ENCODE peak calls at places on chromosomes 1 and 21, in seven cellular contexts. One of them, this sample, is unnamed.

GRCh38 chr1:185960377-185961151 is 226.4 kb downstream of the HMCN1 start:
- DNase-seq in RPMI7951: peak; percentile 78
- DNase-seq in activated T-cell treated with anti-CD3 and anti-CD28 coated beads for 1 hour: no peak
- DNase-seq in HT1080: no peak
- DNase-seq in CD4-positive, CD25-positive, alpha-beta regulatory T cell: no peak
- DNase-seq in anterior cingulate cortex: no peak
- DNase-seq in NCI-H226: no peak
- DNase-seq in this sample: no peak

GRCh38 chr1:211326528-211327340 is at the start of gene TRAF5:
- DNase-seq in anterior cingulate cortex: no peak
- DNase-seq in CD4-positive, CD25-positive, alpha-beta regulatory T cell: peak; percentile 41
- DNase-seq in activated T-cell treated with anti-CD3 and anti-CD28 coated beads for 1 hour: no peak
- DNase-seq in RPMI7951: peak; percentile 51
- DNase-seq in NCI-H226: no peak
- DNase-seq in HT1080: peak; percentile 38
- DNase-seq in this sample: peak; percentile 78

GRCh38 chr1:93979718-93980319 is 70.6 kb upstream of the GCLM start:
- DNase-seq in anterior cingulate cortex: no peak
- DNase-seq in HT1080: no peak
- DNase-seq in NCI-H226: no peak
- DNase-seq in activated T-cell treated with anti-CD3 and anti-CD28 coated beads for 1 hour: no peak
- DNase-seq in CD4-positive, CD25-positive, alpha-beta regulatory T cell: no peak
- DNase-seq in RPMI7951: peak; percentile 51
- DNase-seq in this sample: no peak

GRCh38 chr1:94806451-94806861 is 13.7 kb upstream of the SLC44A3 start:
- DNase-seq in RPMI7951: peak; percentile 73
- DNase-seq in activated T-cell treated with anti-CD3 and anti-CD28 coated beads for 1 hour: no peak
- DNase-seq in anterior cingulate cortex: no peak
- DNase-seq in HT1080: peak; percentile 31
- DNase-seq in NCI-H226: no peak
- DNase-seq in CD4-positive, CD25-positive, alpha-beta regulatory T cell: no peak
- DNase-seq in this sample: no peak

GRCh38 chr1:234921266-234922062 is 207.2 kb downstream of the TOMM20 start:
- DNase-seq in activated T-cell treated with anti-CD3 and anti-CD28 coated beads for 1 hour: no peak
- DNase-seq in HT1080: no peak
- DNase-seq in anterior cingulate cortex: no peak
- DNase-seq in NCI-H226: no peak
- DNase-seq in CD4-positive, CD25-positive, alpha-beta regulatory T cell: no peak
- DNase-seq in RPMI7951: no peak
- DNase-seq in this sample: no peak

GRCh38 chr1:203475012-203475981 is at the start of gene PRELP:
- DNase-seq in anterior cingulate cortex: no peak
- DNase-seq in NCI-H226: no peak
- DNase-seq in HT1080: no peak
- DNase-seq in activated T-cell treated with anti-CD3 and anti-CD28 coated beads for 1 hour: no peak
- DNase-seq in RPMI7951: peak; percentile 28
- DNase-seq in CD4-positive, CD25-positive, alpha-beta regulatory T cell: no peak
- DNase-seq in this sample: no peak

GRCh38 chr1:92820024-92820423 is 11.8 kb upstream of the RPL5 start:
- DNase-seq in anterior cingulate cortex: no peak
- DNase-seq in activated T-cell treated with anti-CD3 and anti-CD28 coated beads for 1 hour: no peak
- DNase-seq in RPMI7951: peak; percentile 25
- DNase-seq in HT1080: no peak
- DNase-seq in NCI-H226: peak; percentile 40
- DNase-seq in CD4-positive, CD25-positive, alpha-beta regulatory T cell: no peak
- DNase-seq in this sample: no peak

GRCh38 chr1:31828341-31828740 is 12.5 kb upstream of the SPOCD1 start:
- DNase-seq in NCI-H226: no peak
- DNase-seq in activated T-cell treated with anti-CD3 and anti-CD28 coated beads for 1 hour: no peak
- DNase-seq in anterior cingulate cortex: no peak
- DNase-seq in RPMI7951: no peak
- DNase-seq in CD4-positive, CD25-positive, alpha-beta regulatory T cell: no peak
- DNase-seq in HT1080: no peak
- DNase-seq in this sample: no peak

GRCh38 chr1:100785399-100786082 is 66.0 kb downstream of the VCAM1 start:
- DNase-seq in anterior cingulate cortex: no peak
- DNase-seq in RPMI7951: peak; percentile 92
- DNase-seq in activated T-cell treated with anti-CD3 and anti-CD28 coated beads for 1 hour: no peak
- DNase-seq in NCI-H226: peak; percentile 94
- DNase-seq in CD4-positive, CD25-positive, alpha-beta regulatory T cell: no peak
- DNase-seq in HT1080: peak; percentile 82
- DNase-seq in this sample: no peak

GRCh38 chr1:228215663-228216116 is 7.8 kb downstream of the OBSCN start:
- DNase-seq in RPMI7951: no peak
- DNase-seq in anterior cingulate cortex: no peak
- DNase-seq in NCI-H226: no peak
- DNase-seq in HT1080: no peak
- DNase-seq in CD4-positive, CD25-positive, alpha-beta regulatory T cell: no peak
- DNase-seq in activated T-cell treated with anti-CD3 and anti-CD28 coated beads for 1 hour: no peak
- DNase-seq in this sample: no peak

GRCh38 chr21:42684109-42684916 is 30.9 kb downstream of the PDE9A start:
- DNase-seq in anterior cingulate cortex: no peak
- DNase-seq in HT1080: no peak
- DNase-seq in NCI-H226: no peak
- DNase-seq in CD4-positive, CD25-positive, alpha-beta regulatory T cell: peak; percentile 54
- DNase-seq in RPMI7951: peak; percentile 69
- DNase-seq in activated T-cell treated with anti-CD3 and anti-CD28 coated beads for 1 hour: peak; percentile 35
- DNase-seq in this sample: no peak

GRCh38 chr1:192311281-192311680 is 5.5 kb upstream of the RGS21 start:
- DNase-seq in HT1080: peak; percentile 26
- DNase-seq in NCI-H226: no peak
- DNase-seq in CD4-positive, CD25-positive, alpha-beta regulatory T cell: no peak
- DNase-seq in activated T-cell treated with anti-CD3 and anti-CD28 coated beads for 1 hour: no peak
- DNase-seq in RPMI7951: no peak
- DNase-seq in anterior cingulate cortex: no peak
- DNase-seq in this sample: no peak

GRCh38 chr1:232123775-232124659 is 497.4 kb downstream of the DISC1 start:
- DNase-seq in NCI-H226: no peak
- DNase-seq in CD4-positive, CD25-positive, alpha-beta regulatory T cell: no peak
- DNase-seq in RPMI7951: no peak
- DNase-seq in anterior cingulate cortex: no peak
- DNase-seq in HT1080: no peak
- DNase-seq in activated T-cell treated with anti-CD3 and anti-CD28 coated beads for 1 hour: no peak
- DNase-seq in this sample: no peak

GRCh38 chr1:181021811-181022434 is 747 bp downstream of the STX6 start:
- DNase-seq in HT1080: peak; percentile 70
- DNase-seq in anterior cingulate cortex: peak; percentile 33
- DNase-seq in CD4-positive, CD25-positive, alpha-beta regulatory T cell: peak; percentile 25
- DNase-seq in RPMI7951: peak; percentile 83
- DNase-seq in NCI-H226: peak; percentile 82
- DNase-seq in activated T-cell treated with anti-CD3 and anti-CD28 coated beads for 1 hour: no peak
- DNase-seq in this sample: peak; percentile 79

GRCh38 chr1:181646723-181647122 is 163.4 kb downstream of the CACNA1E start:
- DNase-seq in CD4-positive, CD25-positive, alpha-beta regulatory T cell: no peak
- DNase-seq in anterior cingulate cortex: no peak
- DNase-seq in activated T-cell treated with anti-CD3 and anti-CD28 coated beads for 1 hour: no peak
- DNase-seq in NCI-H226: no peak
- DNase-seq in HT1080: no peak
- DNase-seq in RPMI7951: no peak
- DNase-seq in this sample: no peak

GRCh38 chr21:15692711-15693110 is 37.1 kb upstream of the USP25 start:
- DNase-seq in HT1080: no peak
- DNase-seq in NCI-H226: no peak
- DNase-seq in RPMI7951: no peak
- DNase-seq in anterior cingulate cortex: no peak
- DNase-seq in activated T-cell treated with anti-CD3 and anti-CD28 coated beads for 1 hour: no peak
- DNase-seq in CD4-positive, CD25-positive, alpha-beta regulatory T cell: no peak
- DNase-seq in this sample: no peak

GRCh38 chr1:8457771-8458409 is 140.0 kb downstream of the SLC45A1 start:
- DNase-seq in RPMI7951: peak; percentile 18
- DNase-seq in NCI-H226: no peak
- DNase-seq in HT1080: no peak
- DNase-seq in CD4-positive, CD25-positive, alpha-beta regulatory T cell: no peak
- DNase-seq in activated T-cell treated with anti-CD3 and anti-CD28 coated beads for 1 hour: no peak
- DNase-seq in anterior cingulate cortex: no peak
- DNase-seq in this sample: no peak

GRCh38 chr21:28421716-28422480 is 570.8 kb downstream of the LTN1 start:
- DNase-seq in NCI-H226: no peak
- DNase-seq in activated T-cell treated with anti-CD3 and anti-CD28 coated beads for 1 hour: no peak
- DNase-seq in RPMI7951: no peak
- DNase-seq in HT1080: no peak
- DNase-seq in anterior cingulate cortex: no peak
- DNase-seq in CD4-positive, CD25-positive, alpha-beta regulatory T cell: no peak
- DNase-seq in this sample: no peak

GRCh38 chr1:94962745-94963265 is 35.9 kb upstream of the CNN3 start:
- DNase-seq in RPMI7951: peak; percentile 31
- DNase-seq in NCI-H226: no peak
- DNase-seq in anterior cingulate cortex: no peak
- DNase-seq in HT1080: no peak
- DNase-seq in CD4-positive, CD25-positive, alpha-beta regulatory T cell: peak; percentile 19
- DNase-seq in activated T-cell treated with anti-CD3 and anti-CD28 coated beads for 1 hour: peak; percentile 14
- DNase-seq in this sample: peak; percentile 48

GRCh38 chr21:34880401-34880800 is 168.7 kb downstream of the RUNX1 start:
- DNase-seq in RPMI7951: no peak
- DNase-seq in NCI-H226: no peak
- DNase-seq in HT1080: no peak
- DNase-seq in CD4-positive, CD25-positive, alpha-beta regulatory T cell: no peak
- DNase-seq in anterior cingulate cortex: no peak
- DNase-seq in activated T-cell treated with anti-CD3 and anti-CD28 coated beads for 1 hour: no peak
- DNase-seq in this sample: no peak

GRCh38 chr1:162605225-162605927 is 26.9 kb upstream of the DDR2 start:
- DNase-seq in NCI-H226: peak; percentile 67
- DNase-seq in activated T-cell treated with anti-CD3 and anti-CD28 coated beads for 1 hour: no peak
- DNase-seq in HT1080: peak; percentile 95
- DNase-seq in anterior cingulate cortex: no peak
- DNase-seq in CD4-positive, CD25-positive, alpha-beta regulatory T cell: no peak
- DNase-seq in RPMI7951: peak; percentile 92
- DNase-seq in this sample: no peak

GRCh38 chr1:201311356-201312011 is 28.2 kb downstream of the PKP1 start:
- DNase-seq in CD4-positive, CD25-positive, alpha-beta regulatory T cell: no peak
- DNase-seq in HT1080: no peak
- DNase-seq in RPMI7951: no peak
- DNase-seq in activated T-cell treated with anti-CD3 and anti-CD28 coated beads for 1 hour: no peak
- DNase-seq in anterior cingulate cortex: no peak
- DNase-seq in NCI-H226: no peak
- DNase-seq in this sample: no peak

GRCh38 chr1:73065585-73065984 is 783.2 kb upstream of the NEGR1 start:
- DNase-seq in HT1080: no peak
- DNase-seq in RPMI7951: no peak
- DNase-seq in CD4-positive, CD25-positive, alpha-beta regulatory T cell: no peak
- DNase-seq in NCI-H226: no peak
- DNase-seq in activated T-cell treated with anti-CD3 and anti-CD28 coated beads for 1 hour: no peak
- DNase-seq in anterior cingulate cortex: no peak
- DNase-seq in this sample: no peak

GRCh38 chr1:214550339-214551051 is 907 bp downstream of the PTPN14 start:
- DNase-seq in activated T-cell treated with anti-CD3 and anti-CD28 coated beads for 1 hour: no peak
- DNase-seq in anterior cingulate cortex: no peak
- DNase-seq in HT1080: no peak
- DNase-seq in RPMI7951: no peak
- DNase-seq in CD4-positive, CD25-positive, alpha-beta regulatory T cell: no peak
- DNase-seq in NCI-H226: no peak
- DNase-seq in this sample: peak; percentile 32

GRCh38 chr1:218660678-218661053 is 315.5 kb downstream of the TGFB2 start:
- DNase-seq in HT1080: peak; percentile 92
- DNase-seq in RPMI7951: peak; percentile 85
- DNase-seq in activated T-cell treated with anti-CD3 and anti-CD28 coated beads for 1 hour: no peak
- DNase-seq in NCI-H226: peak; percentile 28
- DNase-seq in anterior cingulate cortex: no peak
- DNase-seq in CD4-positive, CD25-positive, alpha-beta regulatory T cell: no peak
- DNase-seq in this sample: no peak

GRCh38 chr1:210624722-210625121 is 296.0 kb downstream of the HHAT start:
- DNase-seq in NCI-H226: no peak
- DNase-seq in activated T-cell treated with anti-CD3 and anti-CD28 coated beads for 1 hour: no peak
- DNase-seq in CD4-positive, CD25-positive, alpha-beta regulatory T cell: no peak
- DNase-seq in RPMI7951: no peak
- DNase-seq in HT1080: no peak
- DNase-seq in anterior cingulate cortex: peak; percentile 63
- DNase-seq in this sample: no peak